ENCODE peak calls at places on chromosome 5, in four cellular contexts. R is H7, M is heart left ventricle, O is AG04450. Z is an unnamed sample.

GRCh38 chr5:159341914-159342313 is 11.6 kb upstream of the IL12B start:
- DNase-seq in R (no peak), M (no peak), O (no peak), Z (peak; percentile 18)

GRCh38 chr5:140150201-140150600 is 24.5 kb downstream of the IGIP start:
- DNase-seq in R (no peak), M (no peak), O (no peak), Z (no peak)

GRCh38 chr5:176490291-176490690 is 42.1 kb downstream of the FAF2 start:
- DNase-seq in R (no peak), M (no peak), O (no peak), Z (no peak)

GRCh38 chr5:78530342-78531096 is 118.1 kb downstream of the LHFPL2 start:
- DNase-seq in R (no peak), M (no peak), O (no peak), Z (no peak)

GRCh38 chr5:56534102-56534501 is 281.2 kb upstream of the MAP3K1 start:
- DNase-seq in R (no peak), M (no peak), O (no peak), Z (no peak)

GRCh38 chr5:72347801-72348305 is 27.7 kb downstream of the PTCD2 start:
- DNase-seq in R (no peak), M (no peak), O (peak; percentile 83), Z (no peak)

GRCh38 chr5:138661342-138661975 is 86.3 kb upstream of the HSPA9 start:
- DNase-seq in R (no peak), M (no peak), O (no peak), Z (no peak)

GRCh38 chr5:42756630-42757601 is at the start of gene CCDC152:
- DNase-seq in R (peak; percentile 37), M (peak; percentile 64), O (no peak), Z (no peak)

GRCh38 chr5:14871084-14871572 is 450 bp downstream of the ANKH start:
- DNase-seq in R (peak; percentile 64), M (peak; percentile 74), O (no peak), Z (no peak)

GRCh38 chr5:80763873-80764647 is 109.3 kb upstream of the DHFR start:
- DNase-seq in R (no peak), M (no peak), O (no peak), Z (no peak)

GRCh38 chr5:128681764-128682664 is 144.0 kb upstream of the FBN2 start:
- DNase-seq in R (no peak), M (no peak), O (no peak), Z (no peak)

GRCh38 chr5:143985832-143986485 is 174.0 kb downstream of the HMHB1 start:
- DNase-seq in R (no peak), M (no peak), O (peak; percentile 16), Z (no peak)

GRCh38 chr5:58940446-58940845 is 357.6 kb downstream of the RAB3C start:
- DNase-seq in R (no peak), M (no peak), O (peak; percentile 71), Z (no peak)

GRCh38 chr5:36570268-36570667 is 36.1 kb upstream of the SLC1A3 start:
- DNase-seq in R (no peak), M (no peak), O (peak; percentile 6), Z (no peak)

GRCh38 chr5:81749562-81750307 is 1.2 kb downstream of the SSBP2 start:
- DNase-seq in R (peak; percentile 75), M (peak; percentile 69), O (no peak), Z (no peak)

GRCh38 chr5:62418462-62419076 is 6.0 kb downstream of the IPO11 start:
- DNase-seq in R (no peak), M (no peak), O (no peak), Z (no peak)

GRCh38 chr5:35436441-35437057 is 181.1 kb upstream of the SPEF2 start:
- DNase-seq in R (peak; percentile 8), M (no peak), O (no peak), Z (no peak)

GRCh38 chr5:149046196-149046829 is 16.5 kb downstream of the SH3TC2 start:
- DNase-seq in R (no peak), M (no peak), O (no peak), Z (no peak)

GRCh38 chr5:21774791-21775190 is 1078.4 kb downstream of the CDH12 start:
- DNase-seq in R (no peak), M (no peak), O (peak; percentile 36), Z (no peak)

GRCh38 chr5:10452768-10453331 is 11.2 kb downstream of the ROPN1L start:
- DNase-seq in R (peak; percentile 83), M (no peak), O (peak; percentile 74), Z (no peak)

GRCh38 chr5:83608122-83608521 is 112.5 kb downstream of the HAPLN1 start:
- DNase-seq in R (peak; percentile 58), M (no peak), O (no peak), Z (no peak)

GRCh38 chr5:79255786-79256557 is 20.0 kb downstream of the JMY start:
- DNase-seq in R (peak; percentile 49), M (no peak), O (no peak), Z (no peak)

DNA sequence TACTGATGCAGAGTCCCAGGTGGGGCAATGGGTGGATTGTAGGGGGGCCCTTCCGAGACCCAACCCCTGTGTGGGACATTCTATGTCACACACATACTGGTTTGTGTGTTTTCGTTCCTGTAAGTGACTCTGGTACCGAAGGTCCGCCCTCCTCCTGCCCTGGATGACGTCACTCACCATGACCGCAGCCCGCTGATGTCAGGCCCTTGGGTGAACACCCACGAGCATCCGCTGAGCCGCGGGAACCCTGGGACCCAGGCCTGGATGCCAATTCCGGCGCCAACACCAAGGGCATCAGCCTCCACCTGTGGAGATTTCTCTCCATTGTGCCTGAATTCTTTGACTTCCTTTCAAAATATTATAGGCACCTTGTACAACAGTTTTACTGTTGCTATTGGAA is 184.3 kb downstream of the MTRR start:
- DNase-seq in R (no peak), M (no peak), O (no peak), Z (no peak)
- H3K27me3 ChIP-seq in R (no peaks in the 10 kb centered on the region), M (no peaks in the 10 kb centered on the region), O (no peaks in the 10 kb centered on the region), Z (no peaks in the 10 kb centered on the region)

DNA sequence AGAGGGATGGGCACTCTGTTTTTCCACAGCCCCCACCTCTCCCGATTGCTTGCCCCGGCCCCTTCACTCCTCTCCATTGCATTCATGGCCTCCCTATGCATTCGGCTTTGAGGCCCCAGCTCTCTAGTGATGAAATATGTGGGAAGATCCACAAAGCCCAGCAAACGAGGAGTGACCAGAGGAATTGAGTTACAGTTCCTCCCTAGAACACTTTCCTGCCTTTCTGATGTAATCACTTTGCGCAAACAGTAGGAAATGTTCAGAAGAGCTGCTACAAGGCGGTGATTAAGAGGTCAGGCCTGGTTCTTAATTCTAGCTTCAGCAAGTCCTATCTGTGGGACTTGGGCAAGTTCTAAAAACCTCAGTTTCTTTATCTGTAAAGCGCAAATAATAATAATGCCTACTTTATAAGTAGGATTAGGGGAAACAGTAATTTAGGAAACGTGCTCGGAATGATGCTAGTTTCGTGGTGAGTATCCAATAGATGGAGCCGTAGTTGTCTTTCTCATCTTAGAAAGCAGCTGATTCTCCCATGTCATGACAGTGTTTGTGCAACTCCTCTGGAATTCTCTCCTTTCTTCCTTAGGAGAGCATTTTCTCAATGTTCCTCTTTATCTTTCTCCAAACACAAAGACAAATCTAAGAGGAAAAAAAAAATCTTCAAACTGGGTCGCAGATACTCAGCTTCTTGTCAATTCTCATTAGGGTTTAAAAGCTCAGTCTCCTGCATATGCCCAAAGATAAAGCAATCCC is 99.5 kb upstream of the MSX2 start:
- DNase-seq in R (no peak), M (no peak), O (no peak), Z (no peak)
- H3K27me3 ChIP-seq in R (no peaks in the 10 kb centered on the region), M (peaks cover 3% of the 10 kb centered on the region), O (peaks cover 3% of the 10 kb centered on the region), Z (no peaks in the 10 kb centered on the region)

DNA sequence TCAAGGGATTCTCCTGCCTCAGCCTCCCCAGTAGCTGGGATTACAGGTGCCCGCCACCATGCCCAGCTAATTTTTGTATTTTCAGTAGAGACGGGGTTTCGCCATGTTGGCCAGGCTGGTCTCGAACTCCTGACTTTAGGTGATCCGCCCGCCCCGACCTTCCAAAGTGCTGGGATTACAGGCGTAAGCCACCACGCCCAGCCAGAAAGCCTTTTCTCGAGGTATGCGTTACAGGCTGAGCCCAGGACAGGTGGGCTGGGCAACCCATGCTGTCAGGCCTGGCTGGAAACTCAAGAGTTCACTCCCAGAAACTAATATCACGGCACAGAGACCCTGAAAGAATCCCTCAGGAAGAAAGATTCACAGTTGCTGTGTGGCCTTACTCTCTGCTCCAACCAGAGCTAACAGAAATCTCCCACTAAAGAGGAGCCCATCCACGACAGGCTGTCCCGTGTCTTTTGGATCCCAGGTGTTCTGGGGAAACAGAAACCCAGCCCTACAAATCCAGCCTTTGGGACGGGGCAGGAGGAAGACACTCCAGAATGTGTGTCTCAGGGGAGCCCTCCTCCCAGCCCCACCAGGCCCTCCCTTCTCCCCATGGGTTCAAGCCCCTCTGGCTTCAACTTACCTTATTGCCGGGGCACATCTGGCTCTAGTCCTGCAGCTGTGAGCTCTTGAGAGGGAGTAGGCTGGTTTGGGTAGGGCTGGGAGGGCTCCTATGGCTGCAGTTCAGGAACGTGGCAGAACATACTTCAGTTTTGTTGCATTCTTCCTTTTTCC is at the start of gene TIFAB:
- DNase-seq in R (no peak), M (no peak), O (no peak), Z (no peak)
- H3K27me3 ChIP-seq in R (peaks cover 2% of the 10 kb centered on the region), M (peaks cover 5% of the 10 kb centered on the region), O (peaks cover 36% of the 10 kb centered on the region), Z (no peaks in the 10 kb centered on the region)

DNA sequence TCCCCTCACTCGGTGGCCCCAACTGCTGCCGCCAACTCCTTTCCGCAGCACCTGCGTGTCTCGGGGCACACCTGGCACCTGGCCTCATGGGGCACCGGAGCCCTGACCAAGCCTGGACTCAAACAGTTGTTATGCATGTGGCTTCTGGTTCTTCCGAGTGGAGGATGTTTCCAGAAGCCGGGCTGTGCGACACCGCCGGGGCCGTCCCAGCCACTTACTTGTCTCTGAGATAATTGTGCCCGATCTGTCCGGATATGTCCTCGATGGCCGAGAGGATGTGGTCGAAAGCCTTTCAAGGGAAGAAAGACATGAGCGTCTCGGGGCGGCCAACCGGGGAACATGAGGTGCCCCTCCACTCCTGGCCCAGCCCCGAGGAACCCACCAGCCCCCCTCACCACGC is 38.4 kb downstream of the EXOC3 start:
- DNase-seq in R (no peak), M (peak; percentile 47), O (no peak), Z (no peak)
- H3K27me3 ChIP-seq in R (peaks cover 3% of the 10 kb centered on the region), M (peaks cover 74% of the 10 kb centered on the region), O (peaks cover 2% of the 10 kb centered on the region), Z (peaks cover 81% of the 10 kb centered on the region)

GRCh38 chr5:157594675-157595074 is 19.1 kb upstream of the ADAM19 start:
- DNase-seq in R (no peak), M (no peak), O (no peak), Z (no peak)
- H3K27me3 ChIP-seq in R (no peaks in the 10 kb centered on the region), M (no peaks in the 10 kb centered on the region), O (no peaks in the 10 kb centered on the region), Z (no peaks in the 10 kb centered on the region)

GRCh38 chr5:70491-70890 is 21.5 kb upstream of the PLEKHG4B start:
- DNase-seq in R (no peak), M (no peak), O (no peak), Z (no peak)
- H3K27me3 ChIP-seq in R (no peaks in the 10 kb centered on the region), M (peaks cover 2% of the 10 kb centered on the region), O (peaks cover 17% of the 10 kb centered on the region), Z (peaks cover 4% of the 10 kb centered on the region)

DNA sequence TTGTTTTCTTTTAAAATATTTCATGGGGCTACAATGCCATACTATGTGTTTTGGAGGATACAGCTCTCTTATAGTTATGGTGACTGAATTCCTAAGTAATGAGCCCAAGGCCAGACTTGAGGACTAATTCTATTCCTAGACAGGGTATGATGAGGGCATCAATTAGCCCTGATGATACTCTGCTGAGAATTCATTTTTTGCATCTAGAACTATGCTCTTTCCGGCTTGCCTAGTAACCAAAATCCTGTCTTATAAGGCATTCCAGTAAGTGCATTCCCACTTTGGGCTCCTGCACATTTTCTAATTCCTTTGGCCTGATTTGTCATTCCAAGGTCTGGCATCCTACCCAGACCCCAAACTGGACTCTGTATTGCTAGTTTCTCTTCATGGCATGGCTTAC is 62.4 kb downstream of the MAT2B start:
- DNase-seq in R (no peak), M (no peak), O (no peak), Z (no peak)
- H3K27me3 ChIP-seq in R (peaks cover 12% of the 10 kb centered on the region), M (peaks cover 6% of the 10 kb centered on the region), O (no peaks in the 10 kb centered on the region), Z (peaks cover 35% of the 10 kb centered on the region)